ENCODE peak calls at places on chromosome 18, in eight cellular contexts. B is HEK293T; M is caudate nucleus; L is NCI-H748 treated with DMSO at 0.1 percent for 48 hours; H is progenitor cell of endocrine pancreas; E is foreskin fibroblast; Q is CD8-positive, alpha-beta T cell; Y is stimulated activated CD4-positive, alpha-beta T cell treated with anti-CD3 and anti-CD28 coated beads, Interleukin-4, amount 100 ng/mL, for 4 hours. U is an unnamed sample.

GRCh38 chr18:69636529-69637301 is 236.0 kb downstream of the DOK6 start:
- DNase-seq in B (no peak), M (no peak), L (no peak), H (no peak), E (no peak), Q (no peak), Y (no peak), U (no peak)

GRCh38 chr18:9898792-9899549 is 13.2 kb downstream of the TXNDC2 start:
- DNase-seq in B (no peak), M (no peak), L (no peak), H (no peak), E (peak; percentile 52), Q (no peak), Y (no peak), U (no peak)

GRCh38 chr18:34509163-34509562 is 200.9 kb upstream of the DTNA start:
- DNase-seq in B (no peak), M (no peak), L (no peak), H (no peak), E (no peak), Q (no peak), Y (no peak), U (no peak)

GRCh38 chr18:35688757-35689156 is 107.2 kb downstream of the GALNT1 start:
- DNase-seq in B (no peak), M (no peak), L (no peak), H (no peak), E (no peak), Q (no peak), Y (no peak), U (no peak)

GRCh38 chr18:21741511-21742322 is 1.1 kb downstream of the MIB1 start:
- DNase-seq in B (peak; percentile 19), M (no peak), L (no peak), H (peak; percentile 31), E (peak; percentile 40), Q (peak; percentile 50), Y (peak; percentile 19), U (peak; percentile 58)

GRCh38 chr18:78980279-78980771 is 707 bp downstream of the SALL3 start:
- DNase-seq in B (no peak), M (no peak), L (no peak), H (no peak), E (no peak), Q (no peak), Y (no peak), U (no peak)

GRCh38 chr18:28459587-28459986 is 282.7 kb upstream of the CDH2 start:
- DNase-seq in B (no peak), M (no peak), L (no peak), H (no peak), E (peak; percentile 1), Q (no peak), Y (no peak), U (no peak)

GRCh38 chr18:73218293-73218692 is 350.5 kb upstream of the NETO1 start:
- DNase-seq in B (no peak), M (no peak), L (no peak), H (no peak), E (no peak), Q (no peak), Y (no peak), U (no peak)

GRCh38 chr18:54023471-54023870 is 201.0 kb downstream of the MBD2 start:
- DNase-seq in B (no peak), M (no peak), L (no peak), H (no peak), E (peak; percentile 58), Q (no peak), Y (no peak), U (no peak)

GRCh38 chr18:67104700-67105284 is 411.7 kb downstream of the DSEL start:
- DNase-seq in B (peak; percentile 17), M (peak; percentile 19), L (peak; percentile 90), H (peak; percentile 28), E (peak; percentile 58), Q (no peak), Y (no peak), U (peak; percentile 59)

GRCh38 chr18:3454365-3455089 is 4.6 kb downstream of the TGIF1 start:
- DNase-seq in B (peak; percentile 9), M (no peak), L (peak; percentile 46), H (no peak), E (peak; percentile 67), Q (no peak), Y (peak; percentile 10), U (no peak)

GRCh38 chr18:53944721-53945120 is 279.7 kb downstream of the MBD2 start:
- DNase-seq in B (no peak), M (no peak), L (no peak), H (no peak), E (no peak), Q (no peak), Y (no peak), U (no peak)

GRCh38 chr18:8858888-8859511 is 153.6 kb downstream of the MTCL1 start:
- DNase-seq in B (no peak), M (no peak), L (no peak), H (no peak), E (peak; percentile 96), Q (no peak), Y (no peak), U (no peak)

GRCh38 chr18:36625386-36625785 is 203.4 kb downstream of the TPGS2 start:
- DNase-seq in B (no peak), M (no peak), L (no peak), H (no peak), E (no peak), Q (no peak), Y (no peak), U (no peak)

GRCh38 chr18:7300971-7301553 is 70.2 kb downstream of the LRRC30 start:
- DNase-seq in B (no peak), M (no peak), L (no peak), H (no peak), E (no peak), Q (no peak), Y (no peak), U (no peak)

GRCh38 chr18:7822435-7823425 is 255.6 kb downstream of the PTPRM start:
- DNase-seq in B (no peak), M (no peak), L (no peak), H (no peak), E (no peak), Q (no peak), Y (no peak), U (no peak)

GRCh38 chr18:21444465-21445023 is 156.0 kb downstream of the ESCO1 start:
- DNase-seq in B (peak; percentile 63), M (no peak), L (peak; percentile 39), H (no peak), E (peak; percentile 71), Q (no peak), Y (no peak), U (no peak)

GRCh38 chr18:35073186-35074105 is 32.2 kb downstream of the MAPRE2 start:
- DNase-seq in B (no peak), M (no peak), L (no peak), H (no peak), E (peak; percentile 52), Q (no peak), Y (no peak), U (no peak)

U was measured in dorsolateral prefrontal cortex.